ENCODE peak calls at places on chromosome 17, in six cellular contexts. One of them, this sample, is unnamed. For H3K36me3, the result is how much of the 10 kb centered on the place peaks cover.

GRCh38 chr17:80969030-80969673 is 22.5 kb upstream of the CHMP6 start:
- DNase-seq in right atrium auricular region: no peak
- DNase-seq in PC-3: no peak
- DNase-seq in lower lobe of right lung: peak
- DNase-seq in PC-9: no peak
- DNase-seq in cardiac muscle cell: no peak
- DNase-seq in this sample: no peak

GRCh38 chr17:32536736-32537646 is 50.2 kb downstream of the CDK5R1 start:
- DNase-seq in cardiac muscle cell: peak
- DNase-seq in PC-9: no peak
- DNase-seq in lower lobe of right lung: no peak
- DNase-seq in PC-3: no peak
- DNase-seq in right atrium auricular region: no peak
- DNase-seq in this sample: no peak

GRCh38 chr17:65057520-65058075 is 1.1 kb upstream of the GNA13 start:
- DNase-seq in PC-3: no peak
- DNase-seq in cardiac muscle cell: no peak
- DNase-seq in PC-9: no peak
- DNase-seq in lower lobe of right lung: no peak
- DNase-seq in right atrium auricular region: no peak
- DNase-seq in this sample: no peak

GRCh38 chr17:39244016-39244599 is 18.4 kb upstream of the STAC2 start:
- DNase-seq in cardiac muscle cell: no peak
- DNase-seq in lower lobe of right lung: no peak
- DNase-seq in PC-3: no peak
- DNase-seq in PC-9: no peak
- DNase-seq in right atrium auricular region: no peak
- DNase-seq in this sample: peak

GRCh38 chr17:61393904-61394629 is 5.6 kb upstream of the TBX2 start:
- DNase-seq in right atrium auricular region: no peak
- DNase-seq in PC-3: no peak
- DNase-seq in lower lobe of right lung: peak
- DNase-seq in cardiac muscle cell: peak
- DNase-seq in PC-9: no peak
- DNase-seq in this sample: no peak

GRCh38 chr17:49850772-49851386 is 3.0 kb upstream of the TAC4 start:
- DNase-seq in PC-9: no peak
- DNase-seq in right atrium auricular region: no peak
- DNase-seq in PC-3: peak
- DNase-seq in cardiac muscle cell: peak
- DNase-seq in lower lobe of right lung: no peak
- DNase-seq in this sample: peak

GRCh38 chr17:81570896-81571453 is 18.8 kb upstream of the FAAP100 start:
- DNase-seq in PC-9: no peak
- DNase-seq in lower lobe of right lung: no peak
- DNase-seq in cardiac muscle cell: no peak
- DNase-seq in PC-3: no peak
- DNase-seq in right atrium auricular region: no peak
- DNase-seq in this sample: no peak

GRCh38 chr17:58278661-58279015 is 2.1 kb downstream of the MPO start:
- DNase-seq in PC-3: no peak
- DNase-seq in right atrium auricular region: peak
- DNase-seq in cardiac muscle cell: no peak
- DNase-seq in lower lobe of right lung: no peak
- DNase-seq in PC-9: no peak
- DNase-seq in this sample: peak

GRCh38 chr17:419073-419735 is 66.6 kb upstream of the RPH3AL start:
- DNase-seq in right atrium auricular region: no peak
- DNase-seq in lower lobe of right lung: no peak
- DNase-seq in PC-3: no peak
- DNase-seq in PC-9: no peak
- DNase-seq in cardiac muscle cell: no peak
- DNase-seq in this sample: no peak

GRCh38 chr17:35252646-35253045 is 9.8 kb downstream of the SLFN5 start:
- DNase-seq in lower lobe of right lung: no peak
- DNase-seq in cardiac muscle cell: peak
- DNase-seq in PC-9: no peak
- DNase-seq in right atrium auricular region: no peak
- DNase-seq in PC-3: no peak
- DNase-seq in this sample: peak

GRCh38 chr17:1158879-1159278 is 20.9 kb downstream of the ABR start:
- DNase-seq in right atrium auricular region: no peak
- DNase-seq in PC-3: no peak
- DNase-seq in lower lobe of right lung: no peak
- DNase-seq in cardiac muscle cell: no peak
- DNase-seq in PC-9: no peak
- DNase-seq in this sample: peak

GRCh38 chr17:57895382-57896060 is 45.7 kb upstream of the MRPS23 start:
- DNase-seq in lower lobe of right lung: peak
- DNase-seq in PC-3: no peak
- DNase-seq in PC-9: no peak
- DNase-seq in right atrium auricular region: no peak
- DNase-seq in cardiac muscle cell: no peak
- DNase-seq in this sample: no peak

GRCh38 chr17:7250655-7251329 is 742 bp downstream of the CTDNEP1 start:
- DNase-seq in lower lobe of right lung: no peak
- DNase-seq in right atrium auricular region: no peak
- DNase-seq in PC-9: no peak
- DNase-seq in cardiac muscle cell: no peak
- DNase-seq in PC-3: no peak
- DNase-seq in this sample: no peak

GRCh38 chr17:3534881-3535252 is 22.7 kb downstream of the TRPV3 start:
- DNase-seq in right atrium auricular region: no peak
- DNase-seq in lower lobe of right lung: peak
- DNase-seq in PC-3: peak
- DNase-seq in PC-9: no peak
- DNase-seq in cardiac muscle cell: peak
- DNase-seq in this sample: peak

GRCh38 chr17:56468840-56469239 is 124.7 kb upstream of the NOG start:
- DNase-seq in cardiac muscle cell: no peak
- DNase-seq in PC-3: no peak
- DNase-seq in PC-9: no peak
- DNase-seq in right atrium auricular region: no peak
- DNase-seq in lower lobe of right lung: no peak
- DNase-seq in this sample: no peak

GRCh38 chr17:65219124-65219523 is 82.0 kb downstream of the RGS9 start:
- DNase-seq in cardiac muscle cell: no peak
- DNase-seq in PC-3: no peak
- DNase-seq in PC-9: no peak
- DNase-seq in lower lobe of right lung: no peak
- DNase-seq in right atrium auricular region: no peak
- DNase-seq in this sample: peak

GRCh38 chr17:65609749-65610148 is 48.3 kb upstream of the AXIN2 start:
- DNase-seq in cardiac muscle cell: peak
- DNase-seq in right atrium auricular region: no peak
- DNase-seq in PC-3: no peak
- DNase-seq in PC-9: no peak
- DNase-seq in lower lobe of right lung: no peak
- DNase-seq in this sample: no peak

GRCh38 chr17:27471321-27472269 is 15.3 kb downstream of the KSR1 start:
- DNase-seq in PC-3: no peak
- DNase-seq in lower lobe of right lung: no peak
- DNase-seq in PC-9: peak
- DNase-seq in right atrium auricular region: no peak
- DNase-seq in cardiac muscle cell: no peak
- DNase-seq in this sample: no peak

GRCh38 chr17:21455761-21456160 is 79.6 kb downstream of the KCNJ12 start:
- DNase-seq in right atrium auricular region: peak
- DNase-seq in PC-9: no peak
- DNase-seq in lower lobe of right lung: no peak
- DNase-seq in cardiac muscle cell: no peak
- DNase-seq in PC-3: no peak
- DNase-seq in this sample: no peak

GRCh38 chr17:38663964-38664644 is 10.7 kb downstream of the EPOP start:
- DNase-seq in right atrium auricular region: no peak
- DNase-seq in lower lobe of right lung: no peak
- DNase-seq in cardiac muscle cell: no peak
- DNase-seq in PC-3: no peak
- DNase-seq in PC-9: no peak
- DNase-seq in this sample: no peak

DNA sequence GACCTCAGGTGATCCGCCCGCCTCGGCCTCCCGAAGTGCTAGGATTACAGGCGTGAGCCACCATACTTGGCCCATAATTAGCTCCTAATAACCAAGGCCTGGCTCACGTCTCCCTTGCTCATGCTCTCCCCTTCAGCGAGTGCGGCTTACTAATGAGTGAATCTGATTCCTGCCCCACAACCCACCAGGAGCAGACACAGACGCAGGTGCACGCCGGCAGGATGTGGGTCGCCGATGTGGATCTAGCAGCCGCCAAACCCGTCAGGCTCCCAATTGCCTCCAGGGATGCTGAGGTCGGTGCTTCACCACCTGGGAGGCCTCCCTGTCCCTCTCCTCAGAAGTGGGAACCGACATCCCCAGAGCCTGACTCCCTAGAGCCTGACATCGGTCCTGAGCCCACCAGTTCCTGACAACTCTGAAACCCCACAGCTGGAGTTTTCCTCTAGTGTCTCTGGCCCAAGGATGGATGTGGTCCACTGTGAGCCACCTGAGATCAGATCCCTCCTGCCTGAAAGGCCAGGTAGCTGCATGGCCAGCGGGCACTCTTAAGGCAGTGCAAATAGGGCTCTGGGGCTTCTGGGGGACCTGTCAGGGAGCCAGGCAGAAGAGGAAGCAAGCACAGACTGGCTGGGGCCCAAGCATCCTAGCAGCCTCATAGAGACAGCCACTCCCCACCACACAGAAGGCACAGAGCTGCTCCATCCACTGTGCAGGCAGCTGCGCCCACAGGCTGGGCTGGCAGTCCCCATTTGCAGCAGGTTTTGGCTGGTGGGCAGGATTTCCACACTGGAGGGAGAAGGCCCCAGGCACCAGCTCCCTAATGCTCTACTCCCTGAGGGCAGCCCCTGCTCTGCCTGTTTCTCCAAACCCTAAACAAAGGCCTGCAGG is 10.8 kb downstream of the EXOC7 start:
- DNase-seq in PC-9: no peak
- DNase-seq in lower lobe of right lung: peak
- DNase-seq in cardiac muscle cell: no peak
- DNase-seq in PC-3: no peak
- DNase-seq in right atrium auricular region: no peak
- DNase-seq in this sample: peak
- TF ChIP-seq CTCF in PC-9: no peak
- TF ChIP-seq CTCF in lower lobe of right lung: no peak
- TF ChIP-seq CTCF in cardiac muscle cell: no peak
- TF ChIP-seq CTCF in PC-3: no peak
- TF ChIP-seq CTCF in right atrium auricular region: no peak
- TF ChIP-seq CTCF in this sample: no peak

GRCh38 chr17:31524926-31525800 is 133.7 kb downstream of the RAB11FIP4 start:
- DNase-seq in lower lobe of right lung: peak
- DNase-seq in PC-9: peak
- DNase-seq in right atrium auricular region: peak
- DNase-seq in PC-3: peak
- DNase-seq in cardiac muscle cell: peak
- DNase-seq in this sample: peak

GRCh38 chr17:31523862-31524730 is 132.6 kb downstream of the RAB11FIP4 start:
- DNase-seq in PC-3: no peak
- DNase-seq in right atrium auricular region: no peak
- DNase-seq in PC-9: no peak
- DNase-seq in cardiac muscle cell: no peak
- DNase-seq in lower lobe of right lung: no peak
- DNase-seq in this sample: peak

GRCh38 chr17:31521632-31522283 is 130.3 kb downstream of the RAB11FIP4 start:
- DNase-seq in right atrium auricular region: no peak
- DNase-seq in PC-3: no peak
- DNase-seq in PC-9: no peak
- DNase-seq in lower lobe of right lung: no peak
- DNase-seq in cardiac muscle cell: no peak
- DNase-seq in this sample: peak

GRCh38 chr17:31522284-31522931 is 130.9 kb downstream of the RAB11FIP4 start:
- DNase-seq in cardiac muscle cell: no peak
- DNase-seq in PC-9: no peak
- DNase-seq in PC-3: no peak
- DNase-seq in lower lobe of right lung: no peak
- DNase-seq in right atrium auricular region: no peak
- DNase-seq in this sample: peak

DNA sequence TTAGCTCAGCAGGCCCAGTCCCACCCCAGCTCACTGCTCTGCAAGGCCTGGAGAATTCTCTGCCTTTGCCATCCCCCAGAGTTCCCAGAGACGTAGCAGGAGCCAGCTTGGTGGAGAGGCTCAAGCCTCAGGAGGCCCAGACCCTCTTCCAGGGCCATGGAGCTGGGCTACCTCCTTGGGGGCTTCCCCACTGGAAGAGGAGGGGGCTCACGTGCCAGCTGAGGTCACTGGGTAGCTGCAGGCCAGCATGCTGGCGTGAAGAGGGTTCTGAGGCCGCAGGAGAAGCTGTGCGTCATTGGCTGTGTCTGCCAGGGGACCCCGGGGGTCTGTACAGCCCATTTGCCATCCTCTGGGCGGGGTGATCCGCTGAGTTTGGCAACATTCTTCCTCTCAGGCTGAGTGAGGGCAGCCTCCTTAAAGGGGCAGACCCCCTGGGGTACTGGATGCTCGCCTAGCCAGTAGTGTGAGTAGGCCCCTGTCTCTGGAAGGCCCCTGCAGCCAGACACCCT is 131.6 kb downstream of the RAB11FIP4 start:
- DNase-seq in cardiac muscle cell: no peak
- DNase-seq in lower lobe of right lung: no peak
- DNase-seq in PC-9: no peak
- DNase-seq in right atrium auricular region: no peak
- DNase-seq in PC-3: no peak
- DNase-seq in this sample: peak
- H3K36me3 ChIP-seq in cardiac muscle cell: under half
- H3K36me3 ChIP-seq in lower lobe of right lung: under half
- H3K36me3 ChIP-seq in PC-9: under half
- H3K36me3 ChIP-seq in right atrium auricular region: under half
- H3K36me3 ChIP-seq in PC-3: under half
- H3K36me3 ChIP-seq in this sample: under half

DNA sequence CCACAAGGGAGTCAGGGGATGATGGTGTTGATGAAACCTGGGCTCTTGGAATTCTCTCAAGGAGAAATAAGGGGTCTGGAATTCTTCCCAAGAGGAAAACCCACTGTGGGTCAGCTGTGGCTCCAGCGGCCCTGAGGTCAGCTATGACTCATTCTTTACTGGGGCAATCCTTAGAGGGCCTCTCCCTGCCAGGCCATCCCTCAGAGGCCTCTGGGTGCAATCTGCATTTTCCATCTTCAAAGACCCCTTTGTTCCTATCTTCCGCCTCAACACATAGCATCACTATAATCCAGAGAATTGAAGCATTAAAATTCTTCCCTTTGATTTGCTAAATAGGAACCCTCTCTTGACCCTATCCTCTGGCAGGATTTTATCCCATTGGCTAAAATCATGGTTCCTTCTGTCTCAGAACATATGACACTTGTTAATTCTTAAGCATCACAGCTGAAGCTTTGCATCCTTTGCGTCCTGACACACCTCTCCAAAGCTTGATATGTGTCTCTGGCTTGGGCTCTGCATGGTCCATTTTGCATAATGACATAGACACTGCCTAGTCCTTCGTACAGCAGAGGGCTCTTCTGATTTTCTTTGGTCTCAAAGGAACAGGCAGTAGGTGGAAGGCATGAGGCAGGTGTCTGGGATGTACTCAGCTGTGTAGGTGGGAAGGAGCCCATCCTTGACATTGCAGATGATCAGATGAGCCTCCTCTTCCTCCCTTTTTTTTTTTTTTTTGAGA is 4.4 kb upstream of the KRT37 start:
- DNase-seq in right atrium auricular region: no peak
- DNase-seq in lower lobe of right lung: no peak
- DNase-seq in cardiac muscle cell: peak
- DNase-seq in PC-3: no peak
- DNase-seq in PC-9: no peak
- DNase-seq in this sample: peak
- H3K4me3 ChIP-seq in right atrium auricular region: no peak
- H3K4me3 ChIP-seq in lower lobe of right lung: no peak
- H3K4me3 ChIP-seq in cardiac muscle cell: no peak
- H3K4me3 ChIP-seq in PC-3: no peak
- H3K4me3 ChIP-seq in PC-9: no peak
- H3K4me3 ChIP-seq in this sample: no peak

GRCh38 chr17:16352838-16353701 is at the start of gene CENPV:
- DNase-seq in PC-3: no peak
- DNase-seq in lower lobe of right lung: peak
- DNase-seq in right atrium auricular region: no peak
- DNase-seq in PC-9: peak
- DNase-seq in cardiac muscle cell: peak
- DNase-seq in this sample: peak
- TF ChIP-seq CTCF in PC-3: no peak
- TF ChIP-seq CTCF in lower lobe of right lung: no peak
- TF ChIP-seq CTCF in right atrium auricular region: peak
- TF ChIP-seq CTCF in PC-9: no peak
- TF ChIP-seq CTCF in cardiac muscle cell: no peak
- TF ChIP-seq CTCF in this sample: no peak

This sample was measured in osteoblast.